ENCODE peak calls at places on chromosomes 2 and 18, in eight cellular contexts. Q is AG10803; M is body of pancreas; F is H9; U is CD4-positive, alpha-beta T cell; Z is stomach; D is psoas muscle; S is spleen. K is an unnamed sample.

GRCh38 chr2:479031-479430 is 191.1 kb upstream of the ALKAL2 start:
- DNase-seq in D (no peak), Z (no peak), S (no peak), Q (no peak), F (no peak), U (no peak), M (no peak), K (no peak)

GRCh38 chr18:43271593-43272432 is 5.5 kb downstream of the SYT4 start:
- DNase-seq in Z (no peak), S (no peak), M (no peak), Q (peak; percentile 56), D (no peak), F (no peak), U (no peak), K (no peak)

GRCh38 chr2:3611136-3611535 is 16.2 kb downstream of the COLEC11 start:
- DNase-seq in Q (no peak), D (peak; percentile 20), Z (peak; percentile 3), S (peak; percentile 50), F (no peak), M (peak; percentile 4), U (no peak), K (no peak)

GRCh38 chr2:149921911-149922616 is 334.5 kb upstream of the MMADHC start:
- DNase-seq in M (no peak), U (no peak), S (no peak), Z (no peak), D (no peak), Q (no peak), F (no peak), K (no peak)

GRCh38 chr2:224221455-224221913 is 180.4 kb downstream of the FAM124B start:
- DNase-seq in Q (peak; percentile 97), U (no peak), D (no peak), M (no peak), F (peak; percentile 52), Z (no peak), S (no peak), K (no peak)

GRCh38 chr2:65545818-65546217 is 113.4 kb upstream of the SPRED2 start:
- DNase-seq in Q (peak; percentile 44), M (no peak), F (no peak), Z (no peak), D (no peak), S (no peak), U (no peak), K (no peak)

GRCh38 chr2:177264539-177265385 is at the start of gene NFE2L2:
- DNase-seq in D (peak; percentile 96), Z (peak; percentile 94), M (peak; percentile 90), F (peak; percentile 71), U (peak; percentile 87), S (peak; percentile 99), Q (peak; percentile 92), K (peak; percentile 90)

GRCh38 chr2:72674982-72675915 is 150.6 kb downstream of the EXOC6B start:
- DNase-seq in D (no peak), M (no peak), F (no peak), Q (no peak), U (no peak), Z (no peak), S (no peak), K (no peak)

GRCh38 chr2:239959059-239959971 is 65.8 kb downstream of the NDUFA10 start:
- DNase-seq in D (no peak), F (no peak), Q (peak; percentile 13), S (peak; percentile 53), Z (no peak), U (no peak), M (no peak), K (no peak)

GRCh38 chr18:33495278-33495677 is 54.8 kb upstream of the CCDC178 start:
- DNase-seq in Z (no peak), U (no peak), F (peak; percentile 66), S (no peak), M (no peak), Q (peak; percentile 1), D (no peak), K (no peak)

GRCh38 chr2:158197940-158198339 is 96.3 kb downstream of the UPP2 start:
- DNase-seq in U (no peak), S (no peak), D (no peak), Q (no peak), M (no peak), Z (peak; percentile 37), F (no peak), K (no peak)

DNA sequence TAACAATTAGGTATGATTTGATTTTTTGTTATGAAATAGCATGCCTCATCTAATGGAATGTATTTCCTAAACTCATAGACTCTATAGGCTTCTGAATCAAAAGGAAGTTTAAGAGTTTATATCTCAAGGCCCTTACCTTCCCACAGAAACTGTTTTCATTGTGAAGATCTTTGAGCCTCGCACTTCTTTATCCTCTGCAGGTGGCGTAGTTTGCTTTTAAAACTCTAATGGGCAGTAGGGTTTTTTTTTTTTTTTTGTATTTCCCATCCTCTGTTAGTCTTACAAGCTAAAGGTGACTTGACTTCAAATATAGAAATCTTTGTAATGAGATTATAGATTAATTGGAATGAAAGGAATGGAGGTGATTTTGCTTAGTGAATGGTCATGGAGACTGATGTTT is 28.3 kb downstream of the DYNC2LI1 start:
- DNase-seq in F (no peak), D (no peak), U (no peak), M (no peak), S (no peak), Q (no peak), Z (no peak), K (no peak)
- TF ChIP-seq CTCF in F (no peak), D (no peak), U (no peak), M (no peak), S (no peak), Q (no peak), Z (no peak), K (no peak)

DNA sequence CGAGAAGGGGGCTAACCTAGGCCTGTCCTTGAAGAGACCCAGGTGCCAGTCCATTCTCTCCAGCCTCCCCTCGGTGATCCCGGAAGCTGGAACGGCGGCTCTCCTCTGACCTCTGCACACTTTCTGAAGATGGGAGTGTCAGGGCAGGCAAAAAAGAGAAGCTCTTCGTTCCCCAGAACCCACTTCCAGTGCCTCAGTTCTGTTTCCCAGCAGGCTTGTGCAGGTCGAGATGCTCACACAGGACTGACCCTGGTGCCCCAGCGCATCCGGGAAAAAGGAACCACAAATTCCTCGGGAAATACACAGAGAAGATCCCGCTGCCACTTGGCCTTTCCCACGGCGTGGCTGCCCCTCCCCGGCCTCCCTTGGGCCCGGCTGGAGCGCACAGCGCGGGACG is 677 bp upstream of the PTPN18 start:
- DNase-seq in Q (peak; percentile 7), D (no peak), S (no peak), M (no peak), Z (no peak), F (no peak), U (no peak), K (no peak)
- TF ChIP-seq CTCF in Q (no peak), D (no peak), S (no peak), M (no peak), Z (no peak), F (no peak), U (no peak), K (no peak)

GRCh38 chr2:219429958-219430586 is 4.6 kb upstream of the SPEG start:
- DNase-seq in M (no peak), Z (no peak), F (peak; percentile 18), Q (no peak), S (no peak), U (no peak), D (no peak), K (no peak)

GRCh38 chr2:219434468-219434717 is 250 bp upstream of the SPEG start:
- DNase-seq in S (peak; percentile 55), D (no peak), U (no peak), Q (no peak), Z (no peak), F (no peak), M (no peak), K (no peak)

GRCh38 chr2:219428469-219428868 is 6.2 kb upstream of the SPEG start:
- DNase-seq in Z (no peak), M (no peak), F (peak; percentile 12), S (no peak), Q (no peak), U (no peak), D (no peak), K (no peak)

GRCh38 chr2:219433666-219434467 is 776 bp upstream of the SPEG start:
- DNase-seq in M (no peak), Q (peak; percentile 66), D (peak; percentile 83), U (no peak), F (peak; percentile 91), S (peak; percentile 31), Z (no peak), K (no peak)

DNA sequence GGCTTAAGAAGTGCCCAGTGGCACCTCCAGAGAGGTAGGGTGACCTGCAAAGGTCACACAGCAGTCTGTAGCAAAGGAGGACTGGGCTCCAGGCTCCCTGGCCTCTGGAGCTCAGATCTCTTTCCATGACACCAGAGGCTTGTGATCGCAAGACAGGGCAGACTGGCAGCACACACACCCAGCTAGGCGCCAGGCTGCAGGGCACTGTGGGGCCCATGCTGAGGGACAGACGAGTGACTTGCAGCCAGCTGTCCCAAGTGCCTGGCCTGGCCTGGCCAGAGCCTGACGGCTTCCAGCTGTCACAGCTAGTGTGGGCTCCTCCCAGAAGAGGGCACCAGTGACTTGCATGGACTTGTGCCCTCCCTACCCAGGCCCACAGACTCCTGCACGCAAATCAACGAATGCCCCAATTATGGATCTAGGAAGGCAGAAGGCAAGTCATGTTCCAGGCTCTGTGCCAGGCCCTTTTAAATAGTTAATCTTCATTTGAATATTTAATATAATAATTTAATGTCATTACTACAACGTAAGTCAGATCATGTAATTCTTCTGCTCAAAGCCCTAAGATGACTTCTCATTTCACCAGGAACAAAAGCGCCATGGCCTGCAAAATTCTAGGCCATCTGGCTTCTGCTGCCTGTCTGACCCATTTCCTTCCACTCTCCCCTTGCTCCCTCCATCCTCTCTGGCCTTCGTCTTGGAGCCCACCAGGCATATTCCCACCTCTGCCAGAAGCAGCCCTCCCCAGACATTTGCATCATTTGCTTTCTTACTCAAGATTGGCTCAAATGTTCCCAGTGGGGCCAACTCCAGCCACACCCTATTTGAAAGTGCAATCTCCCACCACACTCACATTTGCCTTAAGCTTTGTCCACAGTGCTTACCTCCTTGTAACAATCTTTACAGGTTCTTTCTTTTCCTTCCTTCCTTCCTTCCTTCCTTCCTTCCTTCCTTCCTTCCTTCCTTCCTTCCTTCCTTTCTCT is 3.7 kb upstream of the SPEG start:
- DNase-seq in D (peak; percentile 92), Q (peak; percentile 48), F (peak; percentile 62), Z (no peak), M (no peak), S (no peak), U (no peak), K (no peak)
- TF ChIP-seq CTCF in D (peak; percentile 20), Q (peak; percentile 46), F (peak; percentile 38), Z (no peak), M (no peak), S (no peak), U (peak; percentile 10), K (peak; percentile 13)

DNA sequence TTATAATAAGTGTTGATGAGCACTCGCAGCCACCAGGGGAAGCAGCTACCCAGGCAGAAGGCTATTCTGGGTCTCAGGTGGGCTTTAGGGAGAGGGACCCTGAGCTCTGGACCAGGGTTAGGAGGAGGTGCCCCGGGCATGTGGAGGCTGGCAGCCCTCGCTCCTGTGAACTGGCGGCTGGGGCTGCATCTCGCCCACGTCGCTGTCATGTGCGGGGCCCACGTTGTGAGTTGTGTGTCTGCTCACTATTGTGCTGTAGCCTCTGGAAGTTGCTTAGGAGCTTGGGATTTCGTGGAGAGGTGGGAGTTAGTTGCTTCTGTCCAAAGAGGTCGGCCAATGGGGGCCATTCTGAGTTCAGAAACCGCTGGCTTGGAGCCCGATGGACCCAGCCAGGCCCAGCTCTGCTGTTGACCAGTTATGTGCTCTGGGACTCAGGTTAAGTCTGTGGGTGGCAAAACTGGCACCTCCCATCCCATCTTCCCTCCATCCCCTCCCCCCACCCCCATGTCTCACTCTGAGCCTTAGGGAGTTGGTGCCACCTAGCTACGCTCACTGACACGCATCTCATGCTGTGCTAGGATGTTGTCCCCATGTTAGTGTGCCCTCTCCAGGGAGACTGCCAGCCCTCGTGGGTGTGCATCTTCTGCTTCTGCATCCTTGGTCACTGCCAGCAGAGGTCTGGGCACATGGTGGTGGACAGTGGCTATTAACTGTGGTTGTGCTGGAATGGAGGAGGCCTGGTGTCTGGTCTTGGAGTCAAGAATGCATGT is 18.5 kb downstream of the RRM2 start:
- DNase-seq in Z (no peak), Q (no peak), S (peak; percentile 41), D (no peak), F (no peak), U (no peak), M (no peak), K (no peak)
- TF ChIP-seq CTCF in Z (no peak), Q (no peak), S (no peak), D (no peak), F (peak; percentile 15), U (no peak), M (no peak), K (no peak)

K was measured in type B pancreatic cell.